ENCODE peak calls at places on chromosomes 6 and 20, in ten cellular contexts. Y is brain microvascular endothelial cell; D is body of pancreas; L is heart right ventricle; H is lower lobe of right lung; T is prostate gland; O is esophagus muscularis mucosa; J is CD4-positive, alpha-beta memory T cell; G is ovary; Q is heart left ventricle. N is an unnamed sample.

GRCh38 chr6:163383912-163384311 is 30.6 kb upstream of the QKI start:
- DNase-seq in G (no peak), L (no peak), O (no peak), T (no peak), Y (no peak), D (no peak), H (no peak), J (no peak), Q (no peak), N (no peak)

GRCh38 chr20:11178946-11179654 is 505.3 kb upstream of the JAG1 start:
- DNase-seq in H (no peak), T (no peak), G (no peak), L (no peak), Q (no peak), D (no peak), J (no peak), Y (peak), O (no peak), N (no peak)

GRCh38 chr20:10388571-10388970 is 45.5 kb downstream of the MKKS start:
- DNase-seq in G (no peak), O (no peak), D (no peak), T (no peak), Q (no peak), J (no peak), H (no peak), L (no peak), Y (no peak), N (no peak)

GRCh38 chr6:147752686-147753418 is 244.4 kb downstream of the SAMD5 start:
- DNase-seq in H (no peak), G (no peak), O (no peak), D (no peak), Q (no peak), J (no peak), L (no peak), Y (no peak), T (no peak), N (no peak)

GRCh38 chr20:42986143-42986773 is 203.4 kb downstream of the PTPRT start:
- DNase-seq in T (no peak), Q (no peak), Y (no peak), G (no peak), D (no peak), H (no peak), O (peak), L (no peak), J (no peak), N (no peak)

GRCh38 chr6:170132011-170132521 is 158.8 kb downstream of the DLL1 start:
- DNase-seq in D (no peak), J (no peak), H (no peak), L (no peak), Q (no peak), T (no peak), O (no peak), Y (no peak), G (no peak), N (peak)

GRCh38 chr6:109170333-109170732 is 75.0 kb downstream of the CEP57L1 start:
- DNase-seq in L (no peak), Q (no peak), G (no peak), H (no peak), D (no peak), J (no peak), O (no peak), T (no peak), Y (no peak), N (no peak)

GRCh38 chr6:150352321-150353296 is 16.2 kb upstream of the IYD start:
- DNase-seq in G (no peak), Q (no peak), J (no peak), D (no peak), Y (peak), T (no peak), L (no peak), H (no peak), O (no peak), N (no peak)

GRCh38 chr6:12294851-12295536 is 4.8 kb downstream of the EDN1 start:
- DNase-seq in D (no peak), L (no peak), O (no peak), H (no peak), Q (no peak), J (no peak), T (no peak), G (no peak), Y (no peak), N (no peak)

GRCh38 chr6:88165877-88166492 is at the start of gene CNR1:
- DNase-seq in G (peak), J (no peak), O (no peak), T (peak), H (peak), Y (peak), Q (peak), L (peak), D (peak), N (peak)

GRCh38 chr20:11807070-11807741 is 110.5 kb upstream of the BTBD3 start:
- DNase-seq in D (no peak), T (no peak), L (no peak), J (no peak), Y (peak), O (no peak), Q (no peak), G (no peak), H (no peak), N (no peak)

GRCh38 chr6:75386050-75386770 is 101.6 kb upstream of the TMEM30A start:
- DNase-seq in O (no peak), Q (no peak), L (no peak), T (no peak), D (no peak), H (no peak), Y (peak), G (no peak), J (no peak), N (no peak)

GRCh38 chr6:107833136-107833535 is 9.0 kb upstream of the SCML4 start:
- DNase-seq in G (no peak), O (no peak), T (no peak), H (no peak), L (no peak), J (no peak), Q (no peak), D (no peak), Y (no peak), N (no peak)

GRCh38 chr6:3510178-3510577 is 53.3 kb upstream of the SLC22A23 start:
- DNase-seq in G (no peak), L (no peak), H (no peak), O (no peak), Y (no peak), T (peak), J (no peak), Q (no peak), D (no peak), N (no peak)

GRCh38 chr6:75268121-75268987 is 16.2 kb downstream of the TMEM30A start:
- DNase-seq in Y (no peak), L (no peak), G (no peak), O (no peak), T (no peak), H (no peak), J (no peak), Q (no peak), D (no peak), N (no peak)

GRCh38 chr20:21028921-21029320 is 77.2 kb downstream of the LINC00237 start:
- DNase-seq in O (no peak), H (no peak), Y (no peak), L (no peak), J (no peak), D (no peak), G (no peak), Q (no peak), T (no peak), N (no peak)

GRCh38 chr6:158121335-158121734 is 46.7 kb downstream of the SERAC1 start:
- DNase-seq in O (no peak), T (no peak), J (no peak), D (no peak), H (no peak), G (no peak), Y (no peak), Q (no peak), L (no peak), N (no peak)

GRCh38 chr20:2750343-2751251 is 49.8 kb downstream of the CPXM1 start:
- DNase-seq in Q (peak), T (peak), L (no peak), O (no peak), G (peak), D (peak), Y (peak), H (peak), J (no peak), N (peak)

GRCh38 chr6:145018027-145018426 is 717.3 kb downstream of the EPM2A start:
- DNase-seq in O (no peak), Y (no peak), D (no peak), T (no peak), Q (no peak), H (no peak), G (no peak), L (no peak), J (no peak), N (no peak)

GRCh38 chr20:50467618-50468373 is 42.4 kb upstream of the PTPN1 start:
- DNase-seq in J (peak), Y (peak), G (no peak), T (no peak), L (no peak), D (peak), Q (peak), O (no peak), H (peak), N (peak)

GRCh38 chr20:43293068-43293786 is 103.5 kb upstream of the PTPRT start:
- DNase-seq in J (no peak), Q (no peak), H (no peak), G (no peak), Y (no peak), L (no peak), D (no peak), T (no peak), O (no peak), N (no peak)

GRCh38 chr6:111444794-111445193 is 38.2 kb downstream of the REV3L start:
- DNase-seq in G (no peak), T (no peak), L (no peak), Y (no peak), Q (no peak), H (no peak), O (no peak), J (no peak), D (no peak), N (no peak)

GRCh38 chr20:49028684-49029083 is 17.4 kb upstream of the CSE1L start:
- DNase-seq in Y (peak), J (no peak), G (no peak), D (no peak), L (no peak), Q (no peak), O (no peak), H (no peak), T (no peak), N (no peak)

GRCh38 chr6:127952176-127952575 is 51.3 kb upstream of the THEMIS start:
- DNase-seq in L (no peak), T (no peak), D (no peak), O (no peak), G (no peak), Q (no peak), H (no peak), J (no peak), Y (no peak), N (no peak)

GRCh38 chr20:53578492-53579222 is 15.0 kb downstream of the ZNF217 start:
- DNase-seq in L (no peak), G (peak), O (no peak), J (peak), H (no peak), D (peak), T (peak), Q (no peak), Y (peak), N (peak)

GRCh38 chr6:93420163-93420806 is 926 bp upstream of the EPHA7 start:
- DNase-seq in G (no peak), D (no peak), H (no peak), Q (no peak), Y (no peak), L (no peak), O (no peak), T (no peak), J (no peak), N (no peak)

GRCh38 chr20:35568645-35569044 is 26.8 kb downstream of the ERGIC3 start:
- DNase-seq in J (no peak), Y (no peak), L (no peak), D (peak), H (no peak), Q (no peak), G (no peak), T (no peak), O (no peak), N (no peak)

GRCh38 chr20:35319206-35320197 is 27.3 kb upstream of the FAM83C start:
- DNase-seq in Q (no peak), O (no peak), L (no peak), H (no peak), D (no peak), J (no peak), Y (peak), G (no peak), T (no peak), N (no peak)

DNA sequence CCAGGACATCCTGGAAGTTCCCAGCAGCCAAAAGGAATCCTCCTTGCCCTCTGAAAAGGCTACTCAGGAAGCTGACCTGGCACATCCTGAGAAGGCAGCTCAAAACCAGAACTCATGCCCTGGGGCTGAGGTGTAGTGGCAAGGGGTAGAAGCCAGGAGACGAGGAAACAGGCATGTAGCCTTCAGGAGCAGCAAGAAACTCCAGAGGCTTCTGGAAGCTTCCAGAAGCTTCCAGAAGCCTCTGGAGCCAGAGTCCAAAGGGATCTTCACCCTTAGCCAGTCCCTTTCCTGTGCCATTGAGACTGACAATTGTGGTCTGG is 43.9 kb downstream of the BMP7 start:
- DNase-seq in Y (no peak), Q (no peak), D (no peak), J (no peak), O (no peak), G (no peak), L (no peak), H (no peak), T (no peak), N (no peak)
- H3K27ac ChIP-seq in Y (no peak), Q (no peak), D (no peak), J (no peak), O (no peak), G (no peak), L (no peak), H (no peak), T (no peak), N (no peak)

GRCh38 chr6:1933292-1933691 is 312.1 kb downstream of the GMDS start:
- DNase-seq in Q (no peak), L (no peak), G (no peak), D (no peak), Y (no peak), J (no peak), O (peak), H (no peak), T (no peak), N (no peak)

GRCh38 chr6:1930356-1930755 is 315.0 kb downstream of the GMDS start:
- DNase-seq in O (no peak), T (no peak), J (no peak), D (no peak), H (no peak), Y (no peak), G (no peak), Q (no peak), L (no peak), N (no peak)

GRCh38 chr6:1925743-1926430 is 316.2 kb downstream of the FOXC1 start:
- DNase-seq in T (no peak), Y (no peak), O (peak), D (no peak), J (no peak), L (no peak), G (no peak), Q (no peak), H (no peak), N (no peak)

GRCh38 chr6:1929931-1930330 is 315.5 kb downstream of the GMDS start:
- DNase-seq in H (no peak), G (no peak), J (no peak), D (no peak), O (peak), Y (no peak), T (no peak), Q (no peak), L (no peak), N (no peak)

GRCh38 chr6:1931817-1932216 is 313.6 kb downstream of the GMDS start:
- DNase-seq in L (no peak), G (no peak), Y (no peak), H (no peak), D (no peak), T (no peak), Q (no peak), O (peak), J (no peak), N (no peak)
- H3K27ac ChIP-seq in L (no peak), G (no peak), Y (no peak), H (no peak), D (no peak), T (no peak), Q (no peak), O (no peak), J (no peak), N (no peak)

GRCh38 chr6:115798229-115798628 is 262.5 kb downstream of the FRK start:
- DNase-seq in O (no peak), T (no peak), H (no peak), Q (no peak), Y (no peak), D (no peak), L (no peak), G (no peak), J (no peak), N (no peak)
- H3K27ac ChIP-seq in O (no peak), T (no peak), H (no peak), Q (no peak), Y (no peak), D (no peak), L (no peak), G (no peak), J (no peak), N (no peak)

GRCh38 chr6:117548797-117549301 is 53.5 kb downstream of the GOPC start:
- DNase-seq in L (no peak), Y (no peak), T (no peak), O (no peak), J (peak), G (no peak), D (no peak), H (no peak), Q (no peak), N (no peak)
- H3K27ac ChIP-seq in L (no peak), Y (peak), T (no peak), O (no peak), J (peak), G (no peak), D (no peak), H (peak), Q (peak), N (no peak)

GRCh38 chr6:53744321-53744720 is 50.5 kb upstream of the LRRC1 start:
- DNase-seq in G (no peak), D (no peak), J (no peak), H (no peak), T (peak), Q (no peak), Y (no peak), L (no peak), O (no peak), N (no peak)
- H3K27ac ChIP-seq in G (no peak), D (no peak), J (no peak), H (no peak), T (no peak), Q (no peak), Y (no peak), L (no peak), O (no peak), N (no peak)

DNA sequence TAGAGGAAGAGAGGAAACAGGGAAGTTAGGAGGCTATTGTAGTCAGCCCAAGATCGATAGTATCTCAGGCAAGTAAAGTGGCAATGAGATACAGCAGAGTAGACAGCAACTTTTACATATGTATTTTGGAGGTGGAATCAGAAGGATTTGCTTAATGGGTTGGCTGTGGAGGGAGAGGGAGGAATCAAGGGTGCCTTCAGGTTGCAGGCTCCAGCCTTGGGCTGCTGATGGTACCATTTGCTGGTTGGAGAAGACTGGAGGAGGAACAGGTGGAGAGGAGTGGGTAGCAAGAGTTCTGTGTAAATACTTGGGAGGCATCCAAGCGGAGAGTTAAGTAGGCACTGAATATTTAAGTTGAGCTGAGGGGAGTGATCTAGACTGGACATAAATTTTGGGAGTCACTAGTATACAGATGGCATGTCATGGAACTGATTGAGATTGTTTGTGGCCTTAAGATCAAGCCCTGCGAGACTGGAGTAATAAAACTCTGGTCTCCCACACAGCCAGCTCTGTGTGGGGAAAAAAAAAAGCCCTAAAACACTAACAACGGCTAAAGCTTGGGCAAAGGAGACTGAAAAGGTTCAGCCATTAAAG is 5.3 kb downstream of the BICRAL start:
- DNase-seq in Q (no peak), Y (no peak), J (no peak), G (no peak), O (no peak), T (no peak), H (no peak), L (no peak), D (no peak), N (no peak)
- H3K27ac ChIP-seq in Q (peak), Y (no peak), J (no peak), G (peak), O (peak), T (no peak), H (peak), L (peak), D (no peak), N (peak)

GRCh38 chr6:154494592-154494991 is 15.9 kb downstream of the CNKSR3 start:
- DNase-seq in G (no peak), H (no peak), L (no peak), D (no peak), O (no peak), Y (no peak), T (no peak), J (no peak), Q (no peak), N (no peak)

GRCh38 chr6:154488276-154488627 is 22.2 kb downstream of the CNKSR3 start:
- DNase-seq in D (no peak), O (no peak), Q (no peak), H (no peak), T (no peak), Y (no peak), L (no peak), G (no peak), J (no peak), N (no peak)

GRCh38 chr6:154487367-154488275 is 22.9 kb downstream of the CNKSR3 start:
- DNase-seq in J (no peak), Y (no peak), O (no peak), H (no peak), Q (no peak), T (no peak), L (no peak), G (no peak), D (no peak), N (no peak)

GRCh38 chr6:154488802-154489437 is 21.6 kb downstream of the CNKSR3 start:
- DNase-seq in J (no peak), Q (no peak), H (no peak), Y (peak), O (no peak), G (no peak), D (no peak), T (no peak), L (no peak), N (no peak)

GRCh38 chr6:154491567-154492470 is 18.7 kb downstream of the CNKSR3 start:
- DNase-seq in Y (no peak), H (no peak), J (no peak), Q (no peak), O (no peak), L (no peak), T (no peak), G (no peak), D (no peak), N (no peak)
- H3K27ac ChIP-seq in Y (no peak), H (no peak), J (no peak), Q (no peak), O (no peak), L (no peak), T (no peak), G (no peak), D (no peak), N (no peak)

GRCh38 chr6:27251672-27252251 is 4.3 kb downstream of the PRSS16 start:
- DNase-seq in L (peak), H (peak), T (peak), Y (peak), J (peak), D (peak), Q (peak), G (peak), O (no peak), N (peak)

GRCh38 chr6:27248783-27249182 is 1.3 kb downstream of the PRSS16 start:
- DNase-seq in G (no peak), Y (no peak), L (no peak), T (no peak), H (no peak), J (no peak), Q (no peak), O (no peak), D (no peak), N (no peak)

GRCh38 chr6:27254566-27254965 is 7.1 kb downstream of the PRSS16 start:
- DNase-seq in L (no peak), H (no peak), D (peak), G (no peak), T (no peak), Q (no peak), O (no peak), Y (no peak), J (no peak), N (no peak)

GRCh38 chr6:27250277-27250954 is 2.9 kb downstream of the PRSS16 start:
- DNase-seq in H (no peak), Y (no peak), J (no peak), L (no peak), T (no peak), O (no peak), D (peak), G (no peak), Q (no peak), N (no peak)

GRCh38 chr6:27250955-27251671 is 3.6 kb downstream of the PRSS16 start:
- DNase-seq in T (peak), J (peak), Y (peak), O (no peak), Q (peak), L (peak), D (peak), G (peak), H (peak), N (peak)
- H3K27ac ChIP-seq in T (peak), J (no peak), Y (no peak), O (no peak), Q (no peak), L (no peak), D (peak), G (no peak), H (peak), N (peak)

N was measured in stomach.